ENCODE peak calls at places on chromosomes 12 and 14, in seven cellular contexts. M, F, P, L, D, Y and C are unnamed samples.

GRCh38 chr12:110565919-110566871 is 16.9 kb downstream of the PPTC7 start:
- DNase-seq in Y (no peak), P (no peak), L (no peak), D (no peak), F (no peak), M (no peak), C (no peak)

GRCh38 chr14:63012171-63012570 is 33.1 kb downstream of the KCNH5 start:
- DNase-seq in D (no peak), F (no peak), Y (no peak), P (no peak), L (no peak), M (no peak), C (no peak)

GRCh38 chr14:71532349-71532748 is 399.9 kb upstream of the RGS6 start:
- DNase-seq in Y (no peak), M (peak), F (no peak), D (no peak), L (peak), P (no peak), C (no peak)

GRCh38 chr12:6154730-6155459 is 30.4 kb upstream of the VWF start:
- DNase-seq in F (peak), L (peak), Y (no peak), D (peak), P (peak), M (peak), C (no peak)

GRCh38 chr12:120249266-120249874 is 16.2 kb downstream of the PXN start:
- DNase-seq in P (no peak), L (no peak), M (no peak), Y (no peak), D (no peak), F (no peak), C (no peak)

GRCh38 chr14:99902925-99903324 is 109.7 kb downstream of the EML1 start:
- DNase-seq in Y (no peak), M (no peak), L (no peak), D (no peak), F (no peak), P (no peak), C (no peak)

GRCh38 chr12:49881400-49882247 is 22.1 kb downstream of the FAIM2 start:
- DNase-seq in P (no peak), F (no peak), L (peak), M (no peak), Y (no peak), D (no peak), C (no peak)

GRCh38 chr12:49703647-49704137 is 3.5 kb downstream of the FMNL3 start:
- DNase-seq in P (no peak), L (peak), D (peak), Y (no peak), M (no peak), F (no peak), C (no peak)

GRCh38 chr12:115259968-115260806 is 576.2 kb upstream of the TBX3 start:
- DNase-seq in L (no peak), Y (no peak), D (no peak), M (no peak), F (no peak), P (no peak), C (no peak)

DNA sequence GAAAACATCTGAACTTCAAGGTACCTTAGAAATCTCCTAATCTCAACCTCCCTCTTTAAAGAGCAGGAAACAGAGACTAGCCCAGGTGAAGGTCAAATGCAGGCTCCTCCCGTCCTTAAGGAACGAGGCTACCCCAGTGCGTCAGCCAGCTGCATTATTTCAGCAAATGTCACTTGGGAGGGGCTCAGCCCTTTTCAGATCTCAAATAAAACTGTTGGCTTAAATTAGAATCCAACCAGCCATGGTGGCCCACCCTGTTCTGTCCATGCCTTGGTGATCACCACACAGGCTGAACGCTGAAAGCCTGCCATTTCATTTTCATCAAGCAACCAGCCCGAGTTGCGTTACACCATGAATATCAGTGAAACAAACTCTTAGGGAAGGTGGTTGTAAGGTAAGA is 6.9 kb downstream of the SYNE3 start:
- DNase-seq in M (no peak), F (no peak), Y (no peak), L (peak), D (peak), P (no peak), C (no peak)
- H3K27ac ChIP-seq in M (no peak), F (no peak), Y (no peak), L (no peak), D (no peak), P (no peak), C (no peak)

DNA sequence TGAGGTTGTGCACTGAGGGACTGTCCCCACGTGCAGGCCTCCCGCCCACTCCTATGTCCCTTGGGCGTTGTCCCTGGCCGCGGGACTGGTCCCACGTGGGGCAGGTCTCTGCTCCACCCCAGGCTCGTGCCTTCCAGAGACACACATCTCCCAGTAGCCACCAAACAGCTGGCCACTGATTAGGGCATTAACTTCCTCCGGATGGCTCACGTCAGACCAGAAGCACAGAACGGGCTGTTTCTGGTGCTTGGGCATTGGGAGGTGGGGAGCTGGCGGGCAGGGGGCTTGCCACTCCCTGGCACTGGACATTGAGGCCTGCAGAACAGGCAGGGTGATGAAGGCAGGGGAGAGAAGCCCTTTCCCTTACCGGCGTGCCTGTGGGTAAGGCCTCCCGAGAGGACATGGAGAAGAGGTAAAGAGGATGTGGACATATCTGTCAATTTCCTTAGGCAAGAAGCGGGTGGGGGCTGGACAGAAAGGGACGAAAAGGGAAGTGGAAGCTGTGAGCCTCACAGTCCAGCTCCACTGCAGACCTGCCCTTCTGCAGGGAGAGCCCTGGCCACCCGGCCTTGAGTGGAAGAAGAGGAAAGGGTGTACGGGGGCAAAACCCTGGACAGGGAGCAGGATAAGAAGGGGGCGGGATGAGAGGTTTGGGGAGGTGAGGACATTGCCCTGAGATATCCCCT is 101.2 kb downstream of the NINJ2 start:
- DNase-seq in L (peak), Y (no peak), P (peak), F (peak), M (no peak), D (no peak), C (no peak)
- H3K27ac ChIP-seq in L (no peak), Y (no peak), P (peak), F (no peak), M (no peak), D (peak), C (peak)

GRCh38 chr12:91999823-92000222 is 145.8 kb downstream of the BTG1 start:
- DNase-seq in D (no peak), M (no peak), L (no peak), Y (no peak), P (no peak), F (no peak), C (no peak)

GRCh38 chr12:92000587-92000986 is 145.1 kb downstream of the BTG1 start:
- DNase-seq in F (no peak), D (no peak), M (no peak), P (no peak), Y (no peak), L (no peak), C (no peak)

GRCh38 chr12:92002195-92002649 is 143.4 kb downstream of the BTG1 start:
- DNase-seq in F (no peak), D (no peak), Y (no peak), P (no peak), M (no peak), L (no peak), C (no peak)

GRCh38 chr12:92002673-92003382 is 142.8 kb downstream of the BTG1 start:
- DNase-seq in P (no peak), M (no peak), F (no peak), L (no peak), D (no peak), Y (no peak), C (no peak)

DNA sequence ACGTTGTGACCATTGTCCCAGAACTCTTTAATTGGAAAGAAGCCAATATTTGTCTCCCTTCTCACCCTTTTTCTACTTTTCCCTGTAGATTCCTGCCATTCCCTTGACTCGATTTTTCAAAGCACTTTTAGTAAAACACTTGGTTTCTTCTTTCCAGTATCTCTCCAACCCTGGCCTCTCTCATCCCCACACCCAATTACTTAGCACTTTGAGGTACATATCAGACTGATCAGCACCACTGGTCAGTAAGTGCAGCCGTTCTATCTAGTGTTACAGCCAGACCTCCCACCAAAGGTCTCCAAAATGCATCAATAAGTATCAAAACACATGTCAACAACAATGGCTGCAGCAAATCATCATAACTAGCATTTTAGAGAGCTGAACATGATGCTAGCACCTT is 141.9 kb downstream of the BTG1 start:
- DNase-seq in F (no peak), L (no peak), Y (no peak), M (no peak), P (no peak), D (no peak), C (no peak)
- H3K27ac ChIP-seq in F (no peak), L (no peak), Y (no peak), M (no peak), P (peak), D (no peak), C (no peak)

GRCh38 chr14:98223106-98223505 is 1048.9 kb downstream of the BCL11B start:
- DNase-seq in D (no peak), L (no peak), Y (no peak), P (no peak), F (no peak), M (no peak), C (no peak)
- H3K27ac ChIP-seq in D (no peak), L (no peak), Y (no peak), P (no peak), F (no peak), M (no peak), C (no peak)

GRCh38 chr12:104955703-104956102 is 2.4 kb downstream of the SLC41A2 start:
- DNase-seq in P (no peak), F (no peak), D (no peak), Y (no peak), L (no peak), M (no peak), C (no peak)

GRCh38 chr12:104952816-104953215 is 5.3 kb downstream of the SLC41A2 start:
- DNase-seq in F (no peak), M (no peak), D (no peak), L (no peak), P (no peak), Y (no peak), C (no peak)

GRCh38 chr12:104951759-104952509 is 6.2 kb downstream of the SLC41A2 start:
- DNase-seq in L (no peak), F (no peak), Y (no peak), M (no peak), D (no peak), P (no peak), C (no peak)

GRCh38 chr12:104956870-104957301 is 1.2 kb downstream of the SLC41A2 start:
- DNase-seq in P (no peak), Y (no peak), F (no peak), D (no peak), M (no peak), L (no peak), C (no peak)

DNA sequence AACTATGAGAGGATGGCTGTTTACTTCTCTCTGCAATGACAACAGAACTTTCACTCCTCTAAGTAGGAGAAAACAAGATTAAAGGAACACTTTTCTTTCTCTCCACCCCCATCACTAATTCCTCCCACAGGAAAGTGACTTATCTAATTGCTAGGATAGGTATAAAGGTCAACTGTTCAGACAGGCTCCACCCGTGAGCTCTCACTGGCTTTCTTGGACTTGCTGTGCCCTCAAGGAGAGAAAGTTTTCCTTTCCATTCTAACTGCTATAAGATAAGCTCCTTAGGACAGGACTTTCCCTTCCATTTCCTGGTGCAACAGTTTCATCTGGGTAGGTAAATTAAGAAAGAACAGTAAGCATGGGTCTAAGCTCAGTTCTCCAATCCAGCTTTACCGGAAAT is 4.8 kb downstream of the SLC41A2 start:
- DNase-seq in Y (no peak), L (no peak), D (peak), P (no peak), M (no peak), F (no peak), C (no peak)
- H3K27ac ChIP-seq in Y (no peak), L (peak), D (peak), P (no peak), M (no peak), F (no peak), C (no peak)

DNA sequence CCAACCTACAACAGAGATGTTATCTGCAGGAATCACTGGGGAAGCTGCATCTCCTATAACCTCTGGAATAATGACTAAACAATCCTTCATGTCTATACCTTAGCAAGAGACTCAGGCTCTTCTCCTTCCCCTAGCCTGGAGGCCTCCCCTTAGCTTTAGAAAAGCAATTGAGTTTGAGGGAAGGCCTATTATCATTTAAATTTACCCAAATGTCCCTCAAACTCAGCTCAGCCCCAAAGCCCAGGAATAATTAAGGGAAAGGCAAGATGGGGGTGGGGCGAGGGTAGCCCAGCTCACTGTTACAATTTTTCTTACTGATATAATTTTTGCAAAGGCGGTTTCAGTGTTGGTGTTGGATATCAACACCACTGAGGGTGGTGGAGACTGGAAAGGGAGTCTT is 151.4 kb upstream of the EEA1 start:
- DNase-seq in D (no peak), P (no peak), L (no peak), M (no peak), Y (no peak), F (no peak), C (no peak)
- H3K27ac ChIP-seq in D (no peak), P (no peak), L (no peak), M (no peak), Y (no peak), F (no peak), C (no peak)

GRCh38 chr12:51318846-51319570 is 5.0 kb downstream of the BIN2 start:
- DNase-seq in F (no peak), D (peak), P (no peak), Y (no peak), L (no peak), M (no peak), C (no peak)
- H3K27ac ChIP-seq in F (no peak), D (no peak), P (no peak), Y (no peak), L (no peak), M (no peak), C (no peak)

GRCh38 chr14:103725739-103726395 is 10.3 kb downstream of the ZFYVE21 start:
- DNase-seq in D (no peak), P (no peak), L (no peak), M (no peak), Y (no peak), F (no peak), C (no peak)

GRCh38 chr14:103726474-103726873 is 10.9 kb downstream of the ZFYVE21 start:
- DNase-seq in D (no peak), L (peak), M (no peak), F (no peak), Y (no peak), P (no peak), C (no peak)

GRCh38 chr14:103728141-103728540 is 12.5 kb downstream of the ZFYVE21 start:
- DNase-seq in P (no peak), D (no peak), Y (no peak), M (no peak), L (peak), F (no peak), C (no peak)

GRCh38 chr14:103728721-103729120 is 13.1 kb downstream of the ZFYVE21 start:
- DNase-seq in Y (no peak), L (no peak), F (no peak), P (no peak), D (no peak), M (no peak), C (no peak)

GRCh38 chr14:103727313-103728000 is 11.8 kb downstream of the ZFYVE21 start:
- DNase-seq in L (peak), Y (no peak), F (no peak), P (no peak), D (no peak), M (no peak), C (no peak)
- H3K27ac ChIP-seq in L (no peak), Y (no peak), F (no peak), P (no peak), D (no peak), M (no peak), C (no peak)